ENCODE peak calls at places on chromosomes 6 and 20, in ten cellular contexts. Y, C, R, D, O, M, A, P, J and W are unnamed samples.

GRCh38 chr20:2874456-2874855 is 1.2 kb downstream of the PTPRA start:
- DNase-seq in Y (no peak), A (peak; percentile 51), O (peak; percentile 43), R (no peak), D (no peak), C (no peak), J (no peak), P (no peak), M (no peak), W (no peak)

GRCh38 chr6:25320459-25320858 is 41.3 kb downstream of the CARMIL1 start:
- DNase-seq in A (no peak), J (no peak), D (no peak), M (no peak), Y (no peak), C (no peak), R (peak; percentile 33), P (no peak), O (no peak), W (no peak)

GRCh38 chr6:5996701-5997419 is 9.9 kb downstream of the NRN1 start:
- DNase-seq in Y (no peak), J (no peak), D (no peak), A (peak; percentile 84), C (no peak), M (no peak), P (no peak), O (peak; percentile 62), R (peak; percentile 77), W (no peak)

GRCh38 chr20:37516697-37517370 is 4.2 kb upstream of the NNAT start:
- DNase-seq in Y (peak; percentile 99), J (no peak), A (no peak), C (no peak), D (no peak), P (peak; percentile 66), M (no peak), O (no peak), R (no peak), W (no peak)

GRCh38 chr6:80217799-80218198 is 111.3 kb downstream of the BCKDHB start:
- DNase-seq in R (peak; percentile 29), Y (no peak), J (no peak), C (no peak), M (no peak), O (peak; percentile 20), D (no peak), P (no peak), A (peak; percentile 66), W (no peak)

GRCh38 chr6:100880149-100880900 is 804 bp downstream of the ASCC3 start:
- DNase-seq in O (no peak), Y (no peak), J (no peak), R (peak; percentile 17), C (no peak), P (no peak), M (no peak), A (peak; percentile 72), D (no peak), W (no peak)

GRCh38 chr6:55569638-55570037 is 9.4 kb downstream of the HMGCLL1 start:
- DNase-seq in D (no peak), O (no peak), Y (no peak), A (no peak), M (no peak), R (no peak), C (no peak), J (no peak), P (peak; percentile 20), W (no peak)

GRCh38 chr6:22807818-22808217 is 238.5 kb downstream of the HDGFL1 start:
- DNase-seq in C (no peak), P (no peak), R (no peak), J (no peak), A (no peak), O (no peak), D (no peak), Y (no peak), M (no peak), W (no peak)

GRCh38 chr6:48200874-48201273 is 89.9 kb upstream of the PTCHD4 start:
- DNase-seq in J (no peak), C (no peak), P (no peak), O (no peak), R (no peak), D (no peak), M (no peak), Y (no peak), A (no peak), W (no peak)

GRCh38 chr6:111122458-111123286 is 35.4 kb downstream of the SLC16A10 start:
- DNase-seq in A (no peak), D (no peak), R (no peak), J (no peak), P (peak; percentile 26), Y (no peak), C (no peak), M (no peak), O (no peak), W (peak; percentile 80)

GRCh38 chr6:157944983-157945931 is 36.4 kb upstream of the SYNJ2 start:
- DNase-seq in M (peak; percentile 37), O (no peak), C (peak; percentile 32), A (no peak), D (no peak), Y (no peak), J (no peak), P (no peak), R (no peak), W (no peak)